ENCODE peak calls at places on chromosomes 5 and 9, in seven cellular contexts. D is GM13977, X is IMR-90, P is Calu3, O is cardiac fibroblast, R is neural crest cell, W is GM20000. I is an unnamed sample.

GRCh38 chr9:26975728-26976707 is 19.8 kb downstream of the IFT74 start:
- DNase-seq in D (no peak), X (peak), P (peak), O (peak), R (peak), W (no peak), I (no peak)

GRCh38 chr9:127818574-127818973 is 15.9 kb downstream of the FPGS start:
- DNase-seq in D (no peak), X (no peak), P (no peak), O (no peak), R (no peak), W (no peak), I (no peak)

GRCh38 chr5:119402555-119402954 is 46.7 kb downstream of the TNFAIP8 start:
- DNase-seq in D (no peak), X (no peak), P (no peak), O (no peak), R (no peak), W (no peak), I (peak)

GRCh38 chr5:6394429-6395101 is 16.2 kb upstream of the MED10 start:
- DNase-seq in D (no peak), X (no peak), P (no peak), O (no peak), R (no peak), W (no peak), I (no peak)

GRCh38 chr9:116741106-116741740 is 54.1 kb downstream of the TRIM32 start:
- DNase-seq in D (no peak), X (no peak), P (no peak), O (no peak), R (no peak), W (no peak), I (no peak)

GRCh38 chr5:115246361-115246991 is 16.2 kb downstream of the PGGT1B start:
- DNase-seq in D (no peak), X (peak), P (no peak), O (peak), R (no peak), W (peak), I (no peak)

GRCh38 chr9:20558609-20559016 is 63.7 kb downstream of the MLLT3 start:
- DNase-seq in D (no peak), X (peak), P (no peak), O (peak), R (no peak), W (no peak), I (no peak)

GRCh38 chr5:132828846-132829494 is 1.5 kb downstream of the SHROOM1 start:
- DNase-seq in D (no peak), X (no peak), P (no peak), O (no peak), R (no peak), W (no peak), I (no peak)

GRCh38 chr5:149007174-149007573 is 55.7 kb downstream of the SH3TC2 start:
- DNase-seq in D (no peak), X (peak), P (no peak), O (peak), R (no peak), W (no peak), I (no peak)

GRCh38 chr5:149002761-149003689 is 59.8 kb downstream of the SH3TC2 start:
- DNase-seq in D (no peak), X (peak), P (no peak), O (peak), R (no peak), W (no peak), I (no peak)

GRCh38 chr5:149002053-149002452 is 60.8 kb downstream of the SH3TC2 start:
- DNase-seq in D (no peak), X (peak), P (peak), O (peak), R (no peak), W (no peak), I (no peak)

GRCh38 chr5:149005077-149005892 is 57.6 kb downstream of the SH3TC2 start:
- DNase-seq in D (no peak), X (peak), P (peak), O (peak), R (no peak), W (no peak), I (no peak)

DNA sequence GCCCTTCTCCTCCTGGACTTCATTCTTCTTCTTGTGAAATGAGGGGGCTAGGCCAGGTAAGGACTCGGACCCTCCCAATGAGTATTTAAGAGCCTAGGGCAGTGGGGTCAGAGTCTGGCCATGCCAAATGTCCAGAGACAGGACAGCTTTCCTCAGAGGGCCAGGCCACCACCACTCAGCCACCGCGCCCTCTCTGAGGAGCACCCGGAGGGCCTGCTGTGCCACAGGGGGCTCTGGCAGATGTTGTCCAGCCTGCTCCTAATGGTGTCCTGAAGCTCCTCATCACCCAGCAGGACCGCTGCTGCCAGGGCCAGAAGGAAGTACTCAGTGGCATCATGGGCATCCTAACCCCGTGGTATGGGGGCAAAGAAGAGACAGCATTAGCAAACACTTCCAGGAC is 58.3 kb downstream of the SH3TC2 start:
- DNase-seq in D (no peak), X (no peak), P (no peak), O (no peak), R (no peak), W (no peak), I (no peak)
- TF ChIP-seq CTCF in D (no peak), X (no peak), P (no peak), O (no peak), R (no peak), W (no peak), I (no peak)

DNA sequence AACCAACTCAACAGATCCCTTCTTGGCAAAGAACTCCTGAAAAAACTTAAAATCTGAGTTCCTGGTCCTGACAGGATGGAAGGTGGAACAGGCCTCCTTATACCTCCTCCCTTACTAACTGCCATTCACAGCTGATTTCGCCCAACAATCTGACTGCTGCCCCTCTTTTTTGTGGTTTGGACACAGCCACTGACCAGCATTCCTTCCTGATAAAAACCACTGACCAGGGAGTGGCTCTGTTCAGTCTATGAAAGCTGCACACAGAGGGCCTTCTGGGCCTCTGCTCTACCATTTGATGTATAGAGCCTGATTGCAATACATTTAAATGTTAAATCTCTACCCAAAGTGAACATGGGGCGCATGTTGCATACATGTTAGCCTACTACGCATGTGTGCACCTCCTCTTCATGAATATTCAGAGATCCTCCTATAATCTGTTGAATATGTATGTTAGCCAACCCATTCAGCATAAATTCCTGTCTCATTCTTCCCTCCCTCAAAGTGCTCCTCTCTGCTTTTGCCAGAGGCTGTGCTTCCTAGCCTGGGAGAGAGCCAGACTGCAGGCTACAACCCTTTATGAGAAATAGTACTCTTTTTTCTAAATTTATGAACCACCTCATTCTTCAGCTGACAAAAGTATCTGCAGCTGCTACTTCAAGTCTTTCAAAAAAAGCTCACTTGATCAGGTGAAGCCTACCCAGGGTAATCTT is 93.7 kb upstream of the MRPS30 start:
- DNase-seq in D (no peak), X (no peak), P (no peak), O (peak), R (no peak), W (no peak), I (no peak)
- TF ChIP-seq CTCF in D (no peak), X (no peak), P (no peak), O (no peak), R (no peak), W (no peak), I (no peak)

DNA sequence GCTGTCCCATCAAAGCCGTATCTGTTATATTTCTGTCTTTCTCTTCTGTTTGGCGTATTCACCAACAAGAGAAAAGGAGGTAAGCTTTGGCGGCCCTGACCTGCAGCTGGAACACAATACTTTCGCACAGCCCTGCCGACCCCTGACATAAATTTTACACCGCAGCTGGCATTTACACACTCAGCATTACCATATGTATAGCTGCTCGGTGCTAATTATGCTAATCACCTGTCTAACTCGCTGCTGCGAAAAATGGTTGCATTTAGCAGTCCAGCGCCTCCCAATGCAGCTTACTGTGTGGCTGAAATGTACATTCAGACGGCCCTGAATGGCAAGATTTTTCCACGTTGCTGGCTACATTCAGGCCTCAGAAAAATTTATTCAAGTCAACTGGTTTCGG is 20.8 kb downstream of the PTCH1 start:
- DNase-seq in D (no peak), X (no peak), P (no peak), O (no peak), R (peak), W (no peak), I (no peak)
- TF ChIP-seq CTCF in D (no peak), X (no peak), P (no peak), O (no peak), R (no peak), W (no peak), I (no peak)

GRCh38 chr5:141356133-141356532 is 1.3 kb downstream of the PCDHGA4 start:
- DNase-seq in D (no peak), X (no peak), P (no peak), O (no peak), R (no peak), W (no peak), I (no peak)

GRCh38 chr5:141355641-141356040 is 820 bp downstream of the PCDHGA4 start:
- DNase-seq in D (no peak), X (no peak), P (no peak), O (no peak), R (no peak), W (no peak), I (no peak)

GRCh38 chr5:141356950-141357349 is 2.1 kb downstream of the PCDHGA4 start:
- DNase-seq in D (no peak), X (no peak), P (no peak), O (no peak), R (no peak), W (no peak), I (no peak)

GRCh38 chr5:141351591-141351990 is 1.7 kb downstream of the PCDHGB1 start:
- DNase-seq in D (no peak), X (no peak), P (no peak), O (no peak), R (no peak), W (no peak), I (no peak)

GRCh38 chr5:141354900-141355469 is at the start of gene PCDHGA4:
- DNase-seq in D (no peak), X (peak), P (no peak), O (peak), R (no peak), W (no peak), I (no peak)
- TF ChIP-seq CTCF in D (peak), X (peak), P (no peak), O (peak), R (peak), W (peak), I (peak)

DNA sequence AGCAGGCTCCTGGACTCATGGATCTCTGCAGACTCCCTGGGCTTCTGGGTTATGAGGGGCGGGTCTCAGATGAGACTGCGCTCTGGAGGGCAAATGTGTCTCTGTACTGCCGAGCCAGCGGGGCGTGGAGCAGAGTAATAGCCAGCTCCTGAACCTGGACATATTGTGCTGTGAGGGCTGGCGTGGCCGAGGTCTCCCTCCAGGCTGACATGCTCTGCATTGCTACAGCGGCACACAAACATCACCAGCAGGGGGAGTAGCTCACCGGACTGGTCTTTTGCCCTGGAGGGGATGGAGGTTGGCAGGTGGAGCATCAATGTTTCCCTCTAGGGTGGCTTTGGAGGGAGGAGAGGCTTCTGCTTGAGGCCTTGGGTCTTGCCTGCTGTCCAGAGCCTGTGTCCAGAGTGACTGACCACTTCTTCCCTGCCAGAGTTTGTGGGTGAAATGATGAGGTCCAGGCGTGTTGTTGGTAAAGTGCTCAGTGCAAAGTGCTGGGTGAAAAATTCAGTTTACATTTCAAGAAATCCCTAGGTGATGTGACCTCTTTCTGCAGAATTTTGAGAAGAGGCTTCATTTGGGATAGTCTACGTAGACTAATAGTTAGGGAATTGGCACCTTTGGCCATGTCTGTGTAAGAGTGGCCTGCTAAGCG is 10.9 kb upstream of the GADD45G start:
- DNase-seq in D (peak), X (peak), P (peak), O (peak), R (peak), W (peak), I (peak)
- TF ChIP-seq CTCF in D (peak), X (peak), P (peak), O (peak), R (peak), W (peak), I (peak)

DNA sequence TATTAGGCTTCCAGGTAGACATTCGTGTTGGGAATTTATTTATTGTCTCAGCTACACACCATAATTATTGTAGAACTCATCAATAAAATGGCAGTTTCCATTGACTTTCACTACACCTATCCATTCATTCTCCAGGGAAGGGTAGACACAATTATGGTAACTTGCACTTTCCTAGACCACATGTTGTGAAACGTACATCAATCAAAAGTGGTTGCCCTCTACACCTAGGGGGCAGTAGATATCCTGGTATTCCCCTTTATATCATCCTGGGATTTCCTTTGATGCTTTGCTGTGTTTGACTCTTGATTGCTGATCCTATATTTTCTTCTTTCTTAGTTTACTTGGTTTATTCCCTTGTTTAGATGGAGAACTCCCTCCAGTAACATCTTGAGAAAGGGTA is 47.9 kb downstream of the ADGRV1 start:
- DNase-seq in D (no peak), X (no peak), P (peak), O (no peak), R (no peak), W (no peak), I (no peak)
- TF ChIP-seq CTCF in D (peak), X (peak), P (peak), O (no peak), R (peak), W (no peak), I (peak)

GRCh38 chr9:132531187-132531586 is 51.2 kb upstream of the BARHL1 start:
- DNase-seq in D (no peak), X (no peak), P (no peak), O (no peak), R (no peak), W (no peak), I (no peak)
- TF ChIP-seq CTCF in D (no peak), X (no peak), P (no peak), O (no peak), R (no peak), W (no peak), I (no peak)

DNA sequence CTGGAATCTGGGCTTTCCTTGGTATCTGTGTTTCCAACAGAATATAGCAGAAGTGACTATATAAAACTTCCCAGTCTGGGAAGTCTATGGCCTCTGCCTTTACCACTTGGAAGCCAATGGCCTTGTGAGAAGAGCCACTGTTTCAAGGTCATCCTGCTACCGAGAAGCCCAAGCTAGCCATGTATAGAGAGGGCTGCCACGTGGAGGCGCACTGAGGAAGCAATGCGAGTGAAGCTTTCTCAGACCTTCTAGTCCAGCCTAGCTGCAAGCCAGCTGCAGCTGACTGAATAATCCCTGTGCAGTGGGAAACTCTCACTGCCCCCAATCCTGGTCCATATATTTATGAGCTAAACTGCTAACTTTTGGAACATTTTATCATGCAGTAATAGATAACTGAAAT is 661.8 kb upstream of the RIOK2 start:
- DNase-seq in D (no peak), X (no peak), P (no peak), O (no peak), R (no peak), W (no peak), I (no peak)
- TF ChIP-seq CTCF in D (peak), X (no peak), P (no peak), O (no peak), R (no peak), W (peak), I (no peak)